ENCODE peak calls at places on chromosomes 6 and 20, in five cellular contexts. One of them, this sample, is unnamed.

GRCh38 chr6:12751694-12752304 is 35.2 kb downstream of the PHACTR1 start:
- DNase-seq in cardiac muscle cell: peak
- DNase-seq in mammary epithelial cell: peak
- DNase-seq in A549: peak
- DNase-seq in CD8-positive, alpha-beta T cell: no peak
- DNase-seq in this sample: peak

GRCh38 chr20:61978491-61978890 is 87.2 kb downstream of the TAF4 start:
- DNase-seq in CD8-positive, alpha-beta T cell: no peak
- DNase-seq in mammary epithelial cell: no peak
- DNase-seq in cardiac muscle cell: no peak
- DNase-seq in A549: no peak
- DNase-seq in this sample: no peak

GRCh38 chr6:90479603-90479926 is 107.3 kb downstream of the MAP3K7 start:
- DNase-seq in A549: no peak
- DNase-seq in mammary epithelial cell: no peak
- DNase-seq in cardiac muscle cell: no peak
- DNase-seq in CD8-positive, alpha-beta T cell: no peak
- DNase-seq in this sample: no peak

GRCh38 chr6:52887912-52888535 is 21.5 kb downstream of the GSTA3 start:
- DNase-seq in cardiac muscle cell: no peak
- DNase-seq in mammary epithelial cell: no peak
- DNase-seq in A549: no peak
- DNase-seq in CD8-positive, alpha-beta T cell: no peak
- DNase-seq in this sample: no peak

GRCh38 chr6:70954750-70955149 is 2.1 kb downstream of the B3GAT2 start:
- DNase-seq in cardiac muscle cell: no peak
- DNase-seq in CD8-positive, alpha-beta T cell: no peak
- DNase-seq in mammary epithelial cell: no peak
- DNase-seq in A549: no peak
- DNase-seq in this sample: no peak

GRCh38 chr6:130447374-130447773 is 81.6 kb downstream of the TMEM200A start:
- DNase-seq in CD8-positive, alpha-beta T cell: no peak
- DNase-seq in A549: no peak
- DNase-seq in cardiac muscle cell: no peak
- DNase-seq in mammary epithelial cell: peak
- DNase-seq in this sample: no peak

GRCh38 chr20:57773059-57773815 is 63.4 kb upstream of the PMEPA1 start:
- DNase-seq in CD8-positive, alpha-beta T cell: no peak
- DNase-seq in mammary epithelial cell: no peak
- DNase-seq in cardiac muscle cell: no peak
- DNase-seq in A549: no peak
- DNase-seq in this sample: no peak

GRCh38 chr6:21281366-21281765 is 312.2 kb upstream of the SOX4 start:
- DNase-seq in mammary epithelial cell: no peak
- DNase-seq in A549: no peak
- DNase-seq in cardiac muscle cell: no peak
- DNase-seq in CD8-positive, alpha-beta T cell: no peak
- DNase-seq in this sample: peak

GRCh38 chr6:74431873-74432272 is 735.9 kb downstream of the CD109 start:
- DNase-seq in A549: no peak
- DNase-seq in mammary epithelial cell: no peak
- DNase-seq in CD8-positive, alpha-beta T cell: no peak
- DNase-seq in cardiac muscle cell: no peak
- DNase-seq in this sample: no peak

GRCh38 chr20:53926428-53927028 is 143.9 kb downstream of the BCAS1 start:
- DNase-seq in mammary epithelial cell: peak
- DNase-seq in cardiac muscle cell: no peak
- DNase-seq in A549: peak
- DNase-seq in CD8-positive, alpha-beta T cell: no peak
- DNase-seq in this sample: peak

GRCh38 chr20:62874745-62875344 is 13.2 kb upstream of the TCFL5 start:
- DNase-seq in cardiac muscle cell: no peak
- DNase-seq in CD8-positive, alpha-beta T cell: no peak
- DNase-seq in A549: no peak
- DNase-seq in mammary epithelial cell: no peak
- DNase-seq in this sample: no peak

GRCh38 chr6:170308761-170309160 is 2.2 kb downstream of the FAM120B start:
- DNase-seq in mammary epithelial cell: no peak
- DNase-seq in A549: no peak
- DNase-seq in CD8-positive, alpha-beta T cell: no peak
- DNase-seq in cardiac muscle cell: no peak
- DNase-seq in this sample: no peak

DNA sequence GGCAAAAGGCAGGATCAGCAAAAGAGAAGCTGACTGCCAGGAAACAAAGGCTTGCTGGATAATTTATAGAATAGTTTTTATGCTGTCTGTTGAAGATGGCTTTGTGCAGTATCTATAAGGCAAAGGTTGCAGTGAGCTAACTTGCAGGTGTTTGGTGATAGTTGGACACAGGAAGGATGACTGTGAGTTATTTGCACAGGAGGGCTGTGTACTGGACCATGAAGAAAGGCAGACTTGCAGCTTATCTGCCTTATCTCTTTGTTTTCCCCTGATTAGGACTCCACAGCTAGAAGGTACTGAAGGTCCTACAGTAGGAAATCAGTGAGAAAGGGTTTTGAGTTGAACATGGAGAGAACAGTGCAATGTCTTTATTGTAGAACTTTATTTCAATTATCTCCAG is 2.1 kb downstream of the BTN1A1 start:
- DNase-seq in A549: no peak
- DNase-seq in cardiac muscle cell: no peak
- DNase-seq in mammary epithelial cell: no peak
- DNase-seq in CD8-positive, alpha-beta T cell: no peak
- DNase-seq in this sample: no peak
- H3K4me3 ChIP-seq in A549: no peak
- H3K4me3 ChIP-seq in cardiac muscle cell: peak
- H3K4me3 ChIP-seq in mammary epithelial cell: no peak
- H3K4me3 ChIP-seq in CD8-positive, alpha-beta T cell: peak
- H3K4me3 ChIP-seq in this sample: no peak

DNA sequence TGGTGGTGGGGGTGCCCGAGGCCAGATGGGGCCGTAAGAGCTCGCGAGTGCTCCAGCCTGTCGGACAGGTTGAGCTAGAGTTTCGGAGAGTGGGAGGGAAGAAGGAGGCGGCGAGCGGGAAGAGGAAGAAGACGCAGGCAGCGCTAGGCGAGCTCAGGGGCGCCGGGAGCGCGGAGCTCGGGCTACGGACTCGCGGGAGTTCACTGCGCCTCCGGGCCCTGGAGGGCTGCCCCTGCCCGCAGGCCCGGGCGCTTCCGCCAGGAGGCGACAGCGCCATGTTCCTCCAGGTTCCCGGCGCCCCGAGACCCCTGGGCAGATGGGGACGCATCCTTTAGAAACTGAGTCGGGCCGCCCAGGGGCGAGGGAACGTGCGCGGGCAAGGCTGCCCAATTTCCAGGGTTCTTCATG is 984 bp downstream of the TFAP2C start:
- DNase-seq in cardiac muscle cell: peak
- DNase-seq in mammary epithelial cell: peak
- DNase-seq in A549: peak
- DNase-seq in CD8-positive, alpha-beta T cell: no peak
- DNase-seq in this sample: peak
- TF ChIP-seq CTCF in cardiac muscle cell: peak
- TF ChIP-seq CTCF in mammary epithelial cell: peak
- TF ChIP-seq CTCF in A549: peak
- TF ChIP-seq CTCF in CD8-positive, alpha-beta T cell: no peak
- TF ChIP-seq CTCF in this sample: peak

GRCh38 chr6:33405541-33405940 is 5.3 kb upstream of the PHF1 start:
- DNase-seq in mammary epithelial cell: no peak
- DNase-seq in A549: no peak
- DNase-seq in CD8-positive, alpha-beta T cell: no peak
- DNase-seq in cardiac muscle cell: no peak
- DNase-seq in this sample: no peak

GRCh38 chr6:33404884-33405283 is 5.9 kb upstream of the PHF1 start:
- DNase-seq in cardiac muscle cell: no peak
- DNase-seq in A549: no peak
- DNase-seq in mammary epithelial cell: no peak
- DNase-seq in CD8-positive, alpha-beta T cell: no peak
- DNase-seq in this sample: no peak

GRCh38 chr6:33410050-33410710 is 634 bp upstream of the PHF1 start:
- DNase-seq in mammary epithelial cell: peak
- DNase-seq in cardiac muscle cell: peak
- DNase-seq in CD8-positive, alpha-beta T cell: peak
- DNase-seq in A549: peak
- DNase-seq in this sample: peak

GRCh38 chr6:33406161-33406560 is 4.7 kb upstream of the PHF1 start:
- DNase-seq in mammary epithelial cell: no peak
- DNase-seq in CD8-positive, alpha-beta T cell: no peak
- DNase-seq in cardiac muscle cell: no peak
- DNase-seq in A549: no peak
- DNase-seq in this sample: no peak

GRCh38 chr6:33407132-33407718 is 3.6 kb upstream of the PHF1 start:
- DNase-seq in mammary epithelial cell: no peak
- DNase-seq in cardiac muscle cell: no peak
- DNase-seq in CD8-positive, alpha-beta T cell: no peak
- DNase-seq in A549: no peak
- DNase-seq in this sample: no peak
- H3K27ac ChIP-seq in mammary epithelial cell: no peak
- H3K27ac ChIP-seq in cardiac muscle cell: no peak
- H3K27ac ChIP-seq in CD8-positive, alpha-beta T cell: no peak
- H3K27ac ChIP-seq in A549: no peak
- H3K27ac ChIP-seq in this sample: no peak

DNA sequence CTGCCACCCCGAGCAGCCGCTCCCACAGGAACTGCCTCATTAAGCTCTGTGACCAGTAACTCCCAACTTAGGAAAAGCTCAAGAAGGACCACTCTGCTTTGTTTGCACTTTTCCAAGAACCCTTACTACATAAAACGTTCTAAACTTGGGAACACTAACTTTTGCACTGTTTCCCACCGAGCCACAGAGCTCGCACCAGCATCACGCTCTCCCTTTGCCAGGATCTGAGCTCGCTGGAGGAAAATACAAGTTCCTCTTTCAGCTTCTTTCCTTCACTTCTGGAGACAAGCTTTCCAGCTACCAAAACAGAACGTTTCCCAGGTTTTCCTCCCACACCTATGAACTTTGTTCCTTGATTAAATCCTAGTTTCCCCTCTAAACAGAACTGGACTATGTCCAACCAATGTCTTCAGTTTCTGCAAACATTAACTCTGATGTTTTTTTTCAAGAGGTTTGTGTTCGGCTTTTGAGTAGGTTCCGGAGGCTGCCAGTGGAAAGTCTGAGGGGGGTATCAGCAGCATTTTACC is 135.3 kb downstream of the LY86 start:
- DNase-seq in CD8-positive, alpha-beta T cell: no peak
- DNase-seq in mammary epithelial cell: no peak
- DNase-seq in cardiac muscle cell: no peak
- DNase-seq in A549: no peak
- DNase-seq in this sample: no peak
- H3K4me3 ChIP-seq in CD8-positive, alpha-beta T cell: no peak
- H3K4me3 ChIP-seq in mammary epithelial cell: no peak
- H3K4me3 ChIP-seq in cardiac muscle cell: no peak
- H3K4me3 ChIP-seq in A549: no peak
- H3K4me3 ChIP-seq in this sample: no peak

DNA sequence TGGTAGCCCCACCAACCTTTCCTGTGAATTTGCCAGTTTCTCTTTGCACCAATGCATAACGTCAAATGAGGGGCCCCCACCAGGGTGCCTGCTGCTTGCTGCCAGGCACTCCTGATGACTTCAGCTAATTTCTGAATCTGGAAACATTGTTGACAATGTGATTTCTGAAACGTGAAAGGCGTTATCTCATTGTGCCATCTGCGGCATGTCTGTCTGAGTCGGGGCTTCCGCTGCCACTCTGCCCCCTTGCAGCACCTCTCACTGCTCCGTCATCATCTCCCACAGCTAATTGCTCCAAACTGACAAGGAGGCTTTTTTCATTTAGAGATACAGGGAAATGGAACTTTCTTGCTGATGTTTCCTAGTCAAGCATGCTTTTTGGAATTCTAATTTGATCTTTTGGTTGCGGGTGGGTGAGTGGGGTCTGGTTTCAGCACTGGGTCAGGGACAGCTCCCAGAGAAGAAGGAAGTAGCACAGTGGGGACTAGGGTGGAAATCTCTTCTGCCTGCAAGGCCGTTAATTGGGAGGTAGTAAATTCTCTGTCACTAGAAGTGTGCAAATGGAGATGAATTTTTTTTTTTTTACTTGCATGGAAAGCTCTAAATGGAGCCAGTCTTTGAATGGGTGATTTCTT is 233.5 kb downstream of the DHX35 start:
- DNase-seq in CD8-positive, alpha-beta T cell: no peak
- DNase-seq in A549: no peak
- DNase-seq in cardiac muscle cell: peak
- DNase-seq in mammary epithelial cell: no peak
- DNase-seq in this sample: no peak
- TF ChIP-seq CTCF in CD8-positive, alpha-beta T cell: no peak
- TF ChIP-seq CTCF in A549: no peak
- TF ChIP-seq CTCF in cardiac muscle cell: no peak
- TF ChIP-seq CTCF in mammary epithelial cell: no peak
- TF ChIP-seq CTCF in this sample: no peak